ENCODE peak calls at places on chromosome 5, in seven cellular contexts. One of them, this sample, is unnamed.

GRCh38 chr5:103347729-103348128 is 89.2 kb downstream of the MACIR start:
- DNase-seq in OCI-LY7: no peak
- DNase-seq in body of pancreas: no peak
- DNase-seq in pancreas: no peak
- DNase-seq in HL-60: no peak
- DNase-seq in kidney epithelial cell: no peak
- DNase-seq in fibroblast of lung: peak
- DNase-seq in this sample: no peak

GRCh38 chr5:62142351-62142750 is 163.7 kb upstream of the KIF2A start:
- DNase-seq in pancreas: no peak
- DNase-seq in body of pancreas: no peak
- DNase-seq in OCI-LY7: no peak
- DNase-seq in kidney epithelial cell: no peak
- DNase-seq in HL-60: no peak
- DNase-seq in fibroblast of lung: no peak
- DNase-seq in this sample: no peak

GRCh38 chr5:132439521-132440206 is 50.9 kb downstream of the IRF1 start:
- DNase-seq in pancreas: no peak
- DNase-seq in HL-60: no peak
- DNase-seq in OCI-LY7: no peak
- DNase-seq in kidney epithelial cell: no peak
- DNase-seq in fibroblast of lung: peak
- DNase-seq in body of pancreas: peak
- DNase-seq in this sample: no peak

GRCh38 chr5:174735498-174736350 is 11.3 kb downstream of the MSX2 start:
- DNase-seq in HL-60: no peak
- DNase-seq in body of pancreas: peak
- DNase-seq in fibroblast of lung: peak
- DNase-seq in OCI-LY7: no peak
- DNase-seq in kidney epithelial cell: no peak
- DNase-seq in pancreas: no peak
- DNase-seq in this sample: no peak

GRCh38 chr5:134148316-134148715 is 28.4 kb downstream of the SKP1 start:
- DNase-seq in fibroblast of lung: no peak
- DNase-seq in body of pancreas: no peak
- DNase-seq in HL-60: no peak
- DNase-seq in kidney epithelial cell: no peak
- DNase-seq in OCI-LY7: no peak
- DNase-seq in pancreas: no peak
- DNase-seq in this sample: no peak

GRCh38 chr5:368162-369084 is 46.9 kb downstream of the AHRR start:
- DNase-seq in HL-60: peak
- DNase-seq in kidney epithelial cell: no peak
- DNase-seq in OCI-LY7: peak
- DNase-seq in fibroblast of lung: peak
- DNase-seq in pancreas: no peak
- DNase-seq in body of pancreas: peak
- DNase-seq in this sample: no peak

GRCh38 chr5:148374693-148375360 is 8.9 kb upstream of the FBXO38 start:
- DNase-seq in OCI-LY7: peak
- DNase-seq in HL-60: peak
- DNase-seq in body of pancreas: peak
- DNase-seq in pancreas: no peak
- DNase-seq in kidney epithelial cell: peak
- DNase-seq in fibroblast of lung: peak
- DNase-seq in this sample: peak

GRCh38 chr5:142627371-142628217 is 58.3 kb downstream of the FGF1 start:
- DNase-seq in pancreas: no peak
- DNase-seq in body of pancreas: no peak
- DNase-seq in fibroblast of lung: no peak
- DNase-seq in OCI-LY7: no peak
- DNase-seq in HL-60: no peak
- DNase-seq in kidney epithelial cell: no peak
- DNase-seq in this sample: no peak

GRCh38 chr5:175305251-175305650 is 138.7 kb downstream of the DRD1 start:
- DNase-seq in kidney epithelial cell: no peak
- DNase-seq in HL-60: no peak
- DNase-seq in body of pancreas: no peak
- DNase-seq in pancreas: no peak
- DNase-seq in OCI-LY7: no peak
- DNase-seq in fibroblast of lung: no peak
- DNase-seq in this sample: no peak

GRCh38 chr5:55154893-55155292 is 5.1 kb upstream of the GPX8 start:
- DNase-seq in body of pancreas: no peak
- DNase-seq in OCI-LY7: no peak
- DNase-seq in fibroblast of lung: peak
- DNase-seq in HL-60: no peak
- DNase-seq in pancreas: no peak
- DNase-seq in kidney epithelial cell: no peak
- DNase-seq in this sample: no peak

GRCh38 chr5:102306121-102306520 is 10.0 kb upstream of the SLCO4C1 start:
- DNase-seq in OCI-LY7: no peak
- DNase-seq in HL-60: no peak
- DNase-seq in pancreas: no peak
- DNase-seq in fibroblast of lung: no peak
- DNase-seq in kidney epithelial cell: no peak
- DNase-seq in body of pancreas: no peak
- DNase-seq in this sample: no peak

GRCh38 chr5:16037121-16037520 is 142.5 kb downstream of the MARCHF11 start:
- DNase-seq in kidney epithelial cell: no peak
- DNase-seq in pancreas: no peak
- DNase-seq in body of pancreas: no peak
- DNase-seq in fibroblast of lung: no peak
- DNase-seq in OCI-LY7: no peak
- DNase-seq in HL-60: no peak
- DNase-seq in this sample: no peak

GRCh38 chr5:96177303-96177869 is 215.7 kb upstream of the ELL2 start:
- DNase-seq in pancreas: no peak
- DNase-seq in HL-60: no peak
- DNase-seq in fibroblast of lung: peak
- DNase-seq in OCI-LY7: no peak
- DNase-seq in body of pancreas: peak
- DNase-seq in kidney epithelial cell: peak
- DNase-seq in this sample: no peak

GRCh38 chr5:96176022-96176421 is 214.4 kb upstream of the ELL2 start:
- DNase-seq in kidney epithelial cell: no peak
- DNase-seq in HL-60: no peak
- DNase-seq in OCI-LY7: no peak
- DNase-seq in body of pancreas: no peak
- DNase-seq in fibroblast of lung: no peak
- DNase-seq in pancreas: no peak
- DNase-seq in this sample: no peak

GRCh38 chr5:96180684-96181083 is 219.0 kb upstream of the ELL2 start:
- DNase-seq in kidney epithelial cell: no peak
- DNase-seq in pancreas: no peak
- DNase-seq in HL-60: no peak
- DNase-seq in OCI-LY7: no peak
- DNase-seq in body of pancreas: no peak
- DNase-seq in fibroblast of lung: no peak
- DNase-seq in this sample: no peak

GRCh38 chr5:96172436-96172835 is 210.8 kb upstream of the ELL2 start:
- DNase-seq in kidney epithelial cell: no peak
- DNase-seq in OCI-LY7: no peak
- DNase-seq in pancreas: no peak
- DNase-seq in fibroblast of lung: peak
- DNase-seq in HL-60: no peak
- DNase-seq in body of pancreas: no peak
- DNase-seq in this sample: no peak

GRCh38 chr5:96175090-96175489 is 213.4 kb upstream of the ELL2 start:
- DNase-seq in fibroblast of lung: no peak
- DNase-seq in body of pancreas: no peak
- DNase-seq in OCI-LY7: peak
- DNase-seq in HL-60: peak
- DNase-seq in kidney epithelial cell: no peak
- DNase-seq in pancreas: no peak
- DNase-seq in this sample: no peak
- TF ChIP-seq CTCF in fibroblast of lung: no peak
- TF ChIP-seq CTCF in body of pancreas: peak
- TF ChIP-seq CTCF in OCI-LY7: peak
- TF ChIP-seq CTCF in HL-60: peak
- TF ChIP-seq CTCF in kidney epithelial cell: peak
- TF ChIP-seq CTCF in pancreas: peak
- TF ChIP-seq CTCF in this sample: peak

DNA sequence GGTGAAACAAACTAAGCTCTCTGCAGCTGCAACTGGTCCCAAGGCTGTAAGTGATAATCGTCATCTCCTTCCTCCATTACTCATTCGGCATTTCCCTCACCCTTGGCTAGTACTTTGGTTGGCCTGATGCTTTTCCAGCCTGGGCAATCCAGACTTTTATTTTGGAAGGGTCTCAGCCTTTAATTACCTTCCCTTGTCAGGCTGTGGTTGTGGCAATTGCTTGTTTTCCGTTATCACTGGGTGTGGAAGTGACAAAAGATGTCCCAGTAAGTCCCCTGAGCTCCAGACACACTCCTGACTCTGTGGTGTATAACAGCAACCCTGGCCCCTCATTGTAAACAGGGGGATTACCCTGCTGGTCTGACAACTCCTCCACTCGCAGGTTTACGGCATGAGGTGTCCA is 6.3 kb upstream of the FAF2 start:
- DNase-seq in kidney epithelial cell: no peak
- DNase-seq in OCI-LY7: no peak
- DNase-seq in pancreas: no peak
- DNase-seq in HL-60: no peak
- DNase-seq in body of pancreas: no peak
- DNase-seq in fibroblast of lung: peak
- DNase-seq in this sample: no peak
- H3K4me3 ChIP-seq in kidney epithelial cell: no peak
- H3K4me3 ChIP-seq in OCI-LY7: no peak
- H3K4me3 ChIP-seq in pancreas: no peak
- H3K4me3 ChIP-seq in HL-60: no peak
- H3K4me3 ChIP-seq in body of pancreas: no peak
- H3K4me3 ChIP-seq in fibroblast of lung: no peak
- H3K4me3 ChIP-seq in this sample: no peak

GRCh38 chr5:139486201-139486600 is 3.6 kb upstream of the STING1 start:
- DNase-seq in kidney epithelial cell: no peak
- DNase-seq in fibroblast of lung: no peak
- DNase-seq in OCI-LY7: no peak
- DNase-seq in HL-60: no peak
- DNase-seq in body of pancreas: no peak
- DNase-seq in pancreas: no peak
- DNase-seq in this sample: no peak

GRCh38 chr5:139482050-139482889 is at the start of gene STING1:
- DNase-seq in HL-60: peak
- DNase-seq in pancreas: peak
- DNase-seq in OCI-LY7: no peak
- DNase-seq in kidney epithelial cell: peak
- DNase-seq in fibroblast of lung: peak
- DNase-seq in body of pancreas: peak
- DNase-seq in this sample: no peak

GRCh38 chr5:139475865-139476651 is 5.3 kb downstream of the SMIM33 start:
- DNase-seq in pancreas: no peak
- DNase-seq in fibroblast of lung: no peak
- DNase-seq in body of pancreas: no peak
- DNase-seq in HL-60: peak
- DNase-seq in kidney epithelial cell: no peak
- DNase-seq in OCI-LY7: no peak
- DNase-seq in this sample: no peak

GRCh38 chr5:139481122-139481533 is 1.4 kb downstream of the STING1 start:
- DNase-seq in pancreas: no peak
- DNase-seq in OCI-LY7: no peak
- DNase-seq in fibroblast of lung: no peak
- DNase-seq in kidney epithelial cell: no peak
- DNase-seq in HL-60: no peak
- DNase-seq in body of pancreas: no peak
- DNase-seq in this sample: no peak

DNA sequence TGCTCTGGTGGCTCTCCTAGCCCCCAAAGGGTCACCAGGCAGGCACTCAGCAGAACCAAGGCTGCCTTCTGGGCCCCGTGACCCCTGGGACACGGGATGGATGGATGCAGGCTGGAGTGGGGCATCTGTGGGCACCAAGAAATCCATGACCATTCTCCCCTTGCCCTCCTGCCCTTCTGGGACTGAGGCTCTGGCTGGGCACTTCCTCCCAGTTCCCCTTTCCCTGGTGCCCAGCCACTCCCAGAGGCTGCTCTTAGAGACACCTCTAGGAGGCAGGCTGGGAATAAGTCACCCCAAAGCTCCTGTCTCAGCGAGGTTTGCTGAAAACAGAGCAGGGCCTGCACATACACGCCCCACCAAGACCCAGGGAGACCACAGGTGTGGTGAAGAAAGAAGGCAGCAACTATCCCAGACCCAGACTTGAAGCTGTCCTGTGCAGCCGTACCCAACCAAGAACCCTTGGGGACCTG is 943 bp downstream of the STING1 start:
- DNase-seq in HL-60: peak
- DNase-seq in OCI-LY7: no peak
- DNase-seq in pancreas: no peak
- DNase-seq in fibroblast of lung: no peak
- DNase-seq in kidney epithelial cell: no peak
- DNase-seq in body of pancreas: peak
- DNase-seq in this sample: no peak
- TF ChIP-seq CTCF in HL-60: no peak
- TF ChIP-seq CTCF in OCI-LY7: no peak
- TF ChIP-seq CTCF in pancreas: no peak
- TF ChIP-seq CTCF in fibroblast of lung: peak
- TF ChIP-seq CTCF in kidney epithelial cell: peak
- TF ChIP-seq CTCF in body of pancreas: no peak
- TF ChIP-seq CTCF in this sample: no peak

GRCh38 chr5:147307170-147307569 is 72.3 kb downstream of the STK32A start:
- DNase-seq in body of pancreas: no peak
- DNase-seq in OCI-LY7: no peak
- DNase-seq in kidney epithelial cell: no peak
- DNase-seq in fibroblast of lung: peak
- DNase-seq in HL-60: no peak
- DNase-seq in pancreas: no peak
- DNase-seq in this sample: no peak

GRCh38 chr5:147306351-147306750 is 71.5 kb downstream of the STK32A start:
- DNase-seq in fibroblast of lung: no peak
- DNase-seq in pancreas: no peak
- DNase-seq in kidney epithelial cell: no peak
- DNase-seq in HL-60: no peak
- DNase-seq in body of pancreas: no peak
- DNase-seq in OCI-LY7: no peak
- DNase-seq in this sample: no peak

GRCh38 chr5:147305147-147305546 is 70.3 kb downstream of the STK32A start:
- DNase-seq in body of pancreas: no peak
- DNase-seq in pancreas: no peak
- DNase-seq in HL-60: no peak
- DNase-seq in OCI-LY7: no peak
- DNase-seq in kidney epithelial cell: no peak
- DNase-seq in fibroblast of lung: no peak
- DNase-seq in this sample: no peak

DNA sequence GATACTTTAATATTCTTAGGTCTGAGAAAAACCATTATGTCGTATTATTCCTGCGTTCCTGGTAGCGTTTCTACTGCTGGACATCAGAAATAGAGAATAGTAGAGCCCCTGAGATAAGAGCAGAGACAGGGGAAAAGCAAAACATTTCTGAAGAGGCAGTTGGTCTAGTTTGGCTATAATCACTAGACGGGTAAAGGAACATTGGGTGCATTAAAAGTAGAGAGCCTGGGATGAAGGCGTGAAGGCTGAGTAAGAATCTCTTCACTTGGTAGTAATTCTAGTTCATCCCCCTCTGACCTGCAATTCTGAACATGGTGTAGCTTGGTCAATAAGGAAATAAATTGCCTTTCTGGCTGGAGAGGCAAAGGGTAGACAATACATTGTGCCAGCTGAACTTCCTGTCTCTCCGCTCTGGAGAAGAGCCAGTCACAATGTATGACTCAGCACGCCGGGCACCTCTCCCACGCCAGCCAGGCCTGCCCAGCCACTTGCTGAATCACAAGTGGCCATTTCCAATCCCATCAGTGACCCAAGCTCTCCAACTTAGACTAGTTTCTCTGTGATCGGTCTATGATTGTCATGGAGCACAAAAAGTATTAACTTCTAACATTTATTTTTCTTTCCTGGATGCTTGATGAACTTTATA is 75.4 kb downstream of the STK32A start:
- DNase-seq in fibroblast of lung: peak
- DNase-seq in OCI-LY7: no peak
- DNase-seq in HL-60: peak
- DNase-seq in kidney epithelial cell: peak
- DNase-seq in pancreas: peak
- DNase-seq in body of pancreas: peak
- DNase-seq in this sample: peak
- H3K4me3 ChIP-seq in fibroblast of lung: no peak
- H3K4me3 ChIP-seq in OCI-LY7: no peak
- H3K4me3 ChIP-seq in HL-60: no peak
- H3K4me3 ChIP-seq in kidney epithelial cell: no peak
- H3K4me3 ChIP-seq in pancreas: no peak
- H3K4me3 ChIP-seq in body of pancreas: no peak
- H3K4me3 ChIP-seq in this sample: no peak